ENCODE peak calls at places on chromosomes 12 and 14, in six cellular contexts. O is ovary, M is lower lobe of right lung, L is HFF-Myc, E is fibroblast of lung, N is endothelial cell of umbilical vein. A is an unnamed sample.
A peak's percentile ranks its signal among the peaks of the same experiment; 100 is the strongest.

GRCh38 chr14:56135001-56135400 is 16.8 kb downstream of the PELI2 start:
- DNase-seq in M (peak; percentile 50), L (no peak), E (no peak), O (no peak), N (no peak), A (no peak)

GRCh38 chr12:127401005-127401404 is 866.0 kb upstream of the TMEM132C start:
- DNase-seq in N (no peak), M (no peak), L (no peak), O (no peak), E (peak; percentile 75), A (peak; percentile 44)

GRCh38 chr14:103105580-103106168 is 11.1 kb downstream of the EXOC3L4 start:
- DNase-seq in O (no peak), N (no peak), E (no peak), M (no peak), L (no peak), A (no peak)

GRCh38 chr14:37232907-37233481 is 35.3 kb downstream of the MIPOL1 start:
- DNase-seq in O (no peak), L (peak; percentile 62), E (peak; percentile 29), M (no peak), N (peak; percentile 70), A (peak; percentile 69)

GRCh38 chr12:39327965-39328364 is 115.0 kb downstream of the KIF21A start:
- DNase-seq in L (no peak), N (no peak), E (no peak), M (no peak), O (no peak), A (no peak)

GRCh38 chr14:35783699-35784098 is 25.4 kb downstream of the RALGAPA1 start:
- DNase-seq in E (no peak), O (no peak), N (no peak), L (no peak), M (no peak), A (no peak)

GRCh38 chr12:52506858-52507715 is 13.1 kb downstream of the KRT5 start:
- DNase-seq in E (peak; percentile 89), O (no peak), N (peak; percentile 24), L (no peak), M (no peak), A (peak; percentile 70)

GRCh38 chr14:97077253-97077653 is 280.1 kb downstream of the VRK1 start:
- DNase-seq in O (no peak), L (no peak), M (peak; percentile 47), E (peak; percentile 93), N (no peak), A (peak; percentile 4)

GRCh38 chr12:110739488-110739887 is 3.2 kb downstream of the PPP1CC start:
- DNase-seq in N (no peak), L (no peak), O (no peak), M (no peak), E (no peak), A (no peak)
- H3K4me3 ChIP-seq in N (peak overlapping the region; percentile 24), L (peak overlapping the region; percentile 58), O (no peak overlapping the region), M (no peak overlapping the region), E (peak overlapping the region; percentile 98), A (peak overlapping the region; percentile 11)

GRCh38 chr14:105023791-105024480 is 3.1 kb upstream of the CDCA4 start:
- DNase-seq in M (no peak), E (peak; percentile 85), O (no peak), N (no peak), L (no peak), A (peak; percentile 47)
- TF ChIP-seq CTCF in M (no peak), E (no peak), O (no peak), N (no peak), L (no peak), A (no peak)

GRCh38 chr12:93376436-93377251 is 1.1 kb upstream of the NUDT4 start:
- DNase-seq in N (peak; percentile 55), M (peak; percentile 65), L (no peak), O (peak; percentile 41), E (peak; percentile 16), A (peak; percentile 59)
- H3K4me3 ChIP-seq in N (peak overlapping the region; percentile 81), M (peak overlapping the region; percentile 77), L (peak overlapping the region; percentile 94), O (peak overlapping the region; percentile 97), E (peak overlapping the region; percentile 84), A (peak overlapping the region; percentile 80)

GRCh38 chr12:122282066-122282465 is 15.8 kb upstream of the VPS33A start:
- DNase-seq in N (peak; percentile 13), E (peak; percentile 87), O (no peak), M (no peak), L (peak; percentile 24), A (peak; percentile 88)

GRCh38 chr12:122275459-122275858 is 9.2 kb upstream of the VPS33A start:
- DNase-seq in E (no peak), L (no peak), M (no peak), O (no peak), N (no peak), A (no peak)

DNA sequence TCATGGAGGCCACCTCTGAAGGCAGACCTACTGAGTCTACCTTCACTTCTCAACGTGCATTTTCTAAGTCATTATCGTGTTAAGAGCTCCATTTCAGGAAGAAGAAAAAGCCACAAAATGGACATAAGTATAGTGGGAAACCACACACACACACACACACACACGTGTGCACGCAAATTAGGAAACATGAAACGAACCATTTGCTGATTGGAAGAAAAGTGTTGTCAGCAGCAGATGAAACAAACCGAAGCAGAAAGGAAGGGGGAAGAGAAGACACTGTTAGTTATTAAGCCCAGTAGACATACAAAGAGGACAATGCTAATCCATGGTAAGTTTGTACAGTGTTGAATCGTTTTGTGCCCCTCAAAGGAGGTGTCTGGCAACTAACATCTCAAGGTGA is 9.9 kb upstream of the VPS33A start:
- DNase-seq in O (no peak), L (no peak), E (no peak), N (no peak), M (no peak), A (no peak)
- TF ChIP-seq CTCF in O (no peak), L (no peak), E (no peak), N (no peak), M (no peak), A (no peak)

GRCh38 chr12:27824126-27824842 is 44.2 kb upstream of the MANSC4 start:
- DNase-seq in N (no peak), L (no peak), O (no peak), M (no peak), E (no peak), A (no peak)
- H3K4me3 ChIP-seq in N (no peak overlapping the region), L (no peak overlapping the region), O (no peak overlapping the region), M (no peak overlapping the region), E (no peak overlapping the region), A (no peak overlapping the region)

DNA sequence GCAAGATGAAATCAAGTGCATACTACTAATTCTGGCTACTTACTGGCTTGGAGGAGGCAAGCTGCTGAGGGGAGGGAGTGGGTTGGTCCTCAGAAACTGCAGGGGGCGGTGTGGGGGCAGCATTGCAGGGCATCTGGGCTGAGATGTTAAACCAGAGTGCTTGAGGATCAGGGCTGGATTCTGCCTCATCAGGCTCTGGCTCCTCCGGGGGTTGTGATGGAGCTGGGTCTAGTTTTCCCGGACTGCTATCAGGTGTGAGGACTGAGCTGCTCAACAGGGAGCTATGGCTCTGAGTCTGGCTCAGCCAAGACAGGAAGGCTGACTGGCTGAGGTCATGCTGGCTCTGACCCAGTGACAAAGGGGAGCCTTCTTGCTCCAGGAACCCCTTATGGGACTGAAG is 28.6 kb downstream of the BAZ2A start:
- DNase-seq in M (no peak), O (no peak), N (peak; percentile 36), L (no peak), E (no peak), A (no peak)
- TF ChIP-seq CTCF in M (no peak), O (no peak), N (peak; percentile 36), L (peak; percentile 38), E (peak; percentile 16), A (no peak)

GRCh38 chr14:99231850-99232401 is 40.1 kb downstream of the BCL11B start:
- DNase-seq in L (no peak), O (no peak), E (peak; percentile 24), M (peak; percentile 23), N (no peak), A (no peak)
- H3K4me3 ChIP-seq in L (no peak overlapping the region), O (no peak overlapping the region), E (no peak overlapping the region), M (no peak overlapping the region), N (no peak overlapping the region), A (no peak overlapping the region)

GRCh38 chr12:124369055-124369900 is 74.4 kb downstream of the RFLNA start:
- DNase-seq in N (peak; percentile 90), E (peak; percentile 94), O (peak; percentile 96), M (peak; percentile 92), L (no peak), A (peak; percentile 95)
- TF ChIP-seq CTCF in N (peak; percentile 60), E (peak; percentile 40), O (peak; percentile 61), M (peak; percentile 53), L (peak; percentile 40), A (peak; percentile 68)

GRCh38 chr12:88144037-88144436 is 1.9 kb downstream of the TMTC3 start:
- DNase-seq in E (no peak), L (no peak), N (no peak), O (no peak), M (no peak), A (no peak)
- H3K4me3 ChIP-seq in E (no peak overlapping the region), L (peak overlapping the region; percentile 95), N (no peak overlapping the region), O (no peak overlapping the region), M (no peak overlapping the region), A (no peak overlapping the region)

A was measured in fibroblast of the aortic adventitia.